ENCODE peak calls at places on chromosomes 11 and 22, in nine cellular contexts. H is cardiac fibroblast; K is fibroblast of the conjunctiva; R is PC-3; I is NCI-H1417; P is caudate nucleus; G is activated CD8-positive, alpha-beta T cell treated with anti-CD3 and anti-CD28 coated beads for 36 hours; Y is lung microvascular endothelial cell; N is activated CD8-positive, alpha-beta memory T cell treated with anti-CD3 and anti-CD28 coated beads for 4 hours. X is an unnamed sample.

GRCh38 chr22:38755155-38755910 is 465 bp downstream of the SUN2 start:
- DNase-seq in H (peak; percentile 81), K (peak; percentile 70), R (peak; percentile 66), I (no peak), P (peak; percentile 79), G (peak; percentile 76), Y (peak; percentile 76), N (no peak), X (no peak)

GRCh38 chr11:118290923-118291322 is 13.6 kb upstream of the CD3E start:
- DNase-seq in H (peak; percentile 56), K (no peak), R (peak; percentile 86), I (no peak), P (no peak), G (peak; percentile 74), Y (peak; percentile 64), N (no peak), X (no peak)

GRCh38 chr11:43941257-43941879 is 1.1 kb upstream of the C11orf96 start:
- DNase-seq in H (peak; percentile 31), K (no peak), R (no peak), I (no peak), P (no peak), G (no peak), Y (no peak), N (no peak), X (peak; percentile 49)

GRCh38 chr11:71551711-71552110 is 3.5 kb downstream of the KRTAP5-9 start:
- DNase-seq in H (no peak), K (no peak), R (no peak), I (no peak), P (no peak), G (no peak), Y (no peak), N (no peak), X (no peak)

GRCh38 chr11:20511982-20512381 is 87.4 kb upstream of the SLC6A5 start:
- DNase-seq in H (no peak), K (no peak), R (no peak), I (no peak), P (no peak), G (no peak), Y (no peak), N (no peak), X (no peak)

GRCh38 chr11:131773626-131774025 is 403.2 kb downstream of the NTM start:
- DNase-seq in H (no peak), K (no peak), R (peak; percentile 13), I (no peak), P (no peak), G (no peak), Y (no peak), N (no peak), X (no peak)

GRCh38 chr11:44592125-44592643 is 26.7 kb downstream of the CD82 start:
- DNase-seq in H (peak; percentile 79), K (peak; percentile 63), R (no peak), I (no peak), P (no peak), G (no peak), Y (no peak), N (no peak), X (no peak)

GRCh38 chr22:38398609-38399401 is 56.2 kb downstream of the KCNJ4 start:
- DNase-seq in H (peak; percentile 73), K (peak; percentile 23), R (peak; percentile 65), I (peak; percentile 79), P (peak; percentile 68), G (peak; percentile 86), Y (peak; percentile 84), N (peak; percentile 63), X (no peak)

GRCh38 chr11:112871909-112872511 is 89.2 kb upstream of the NCAM1 start:
- DNase-seq in H (no peak), K (no peak), R (no peak), I (no peak), P (no peak), G (no peak), Y (no peak), N (no peak), X (no peak)

GRCh38 chr11:8610532-8611116 is 16.6 kb upstream of the STK33 start:
- DNase-seq in H (no peak), K (no peak), R (no peak), I (peak; percentile 70), P (peak; percentile 52), G (peak; percentile 49), Y (no peak), N (no peak), X (no peak)

GRCh38 chr22:22408731-22409696 is 99.5 kb downstream of the ZNF280B start:
- DNase-seq in H (peak; percentile 48), K (no peak), R (peak; percentile 35), I (no peak), P (no peak), G (peak; percentile 26), Y (peak; percentile 39), N (no peak), X (no peak)

GRCh38 chr22:41846268-41847002 is 13.5 kb downstream of the SREBF2 start:
- DNase-seq in H (no peak), K (no peak), R (no peak), I (no peak), P (no peak), G (no peak), Y (no peak), N (no peak), X (no peak)

GRCh38 chr22:46674367-46674781 is 54.2 kb downstream of the GRAMD4 start:
- DNase-seq in H (no peak), K (no peak), R (no peak), I (no peak), P (peak; percentile 15), G (peak; percentile 100), Y (peak; percentile 66), N (peak; percentile 88), X (no peak)

GRCh38 chr22:30559889-30560288 is 13.3 kb upstream of the SEC14L6 start:
- DNase-seq in H (no peak), K (no peak), R (no peak), I (no peak), P (no peak), G (no peak), Y (no peak), N (no peak), X (no peak)

GRCh38 chr11:116073854-116074837 is 569.9 kb upstream of the CADM1 start:
- DNase-seq in H (peak; percentile 8), K (no peak), R (no peak), I (no peak), P (peak; percentile 52), G (no peak), Y (no peak), N (no peak), X (no peak)

GRCh38 chr11:65575568-65576231 is at the start of gene EHBP1L1:
- DNase-seq in H (peak; percentile 58), K (no peak), R (peak; percentile 70), I (no peak), P (no peak), G (peak; percentile 88), Y (peak; percentile 35), N (peak; percentile 49), X (no peak)

GRCh38 chr11:9565822-9566560 is 7.5 kb upstream of the WEE1 start:
- DNase-seq in H (peak; percentile 100), K (peak; percentile 100), R (peak; percentile 99), I (no peak), P (no peak), G (peak; percentile 77), Y (peak; percentile 100), N (no peak), X (no peak)

GRCh38 chr11:118953265-118953664 is 2.8 kb upstream of the UPK2 start:
- DNase-seq in H (peak; percentile 27), K (no peak), R (no peak), I (peak; percentile 88), P (peak; percentile 85), G (no peak), Y (no peak), N (no peak), X (peak; percentile 42)

GRCh38 chr11:126354631-126355323 is 709 bp upstream of the ST3GAL4 start:
- DNase-seq in H (peak; percentile 12), K (no peak), R (no peak), I (no peak), P (no peak), G (peak; percentile 35), Y (no peak), N (no peak), X (no peak)

GRCh38 chr22:17343766-17344165 is 25.5 kb upstream of the CECR2 start:
- DNase-seq in H (no peak), K (no peak), R (no peak), I (no peak), P (no peak), G (no peak), Y (no peak), N (no peak), X (no peak)

GRCh38 chr11:115939726-115940421 is 435.7 kb upstream of the CADM1 start:
- DNase-seq in H (no peak), K (no peak), R (no peak), I (peak; percentile 61), P (no peak), G (no peak), Y (no peak), N (no peak), X (no peak)

X was measured in D721Med.